ENCODE peak calls at places on chromosomes 7 and 10, in seven cellular contexts. C is T follicular helper cell; D is HepG2; X is RPMI7951; G is Calu3; L is ELR; S is activated CD4-positive, alpha-beta T cell treated with anti-CD3 and anti-CD28 coated beads, Interleukin-2, amount 50 U/mL, for 24 hours. N is an unnamed sample.

GRCh38 chr10:93357680-93358079 is 124.5 kb downstream of the MYOF start:
- DNase-seq in C (no peak), D (peak; percentile 43), X (peak; percentile 34), G (peak; percentile 7), L (peak; percentile 58), S (no peak), N (peak; percentile 28)

GRCh38 chr7:106840342-106840741 is 24.7 kb upstream of the PIK3CG start:
- DNase-seq in C (no peak), D (no peak), X (peak; percentile 69), G (no peak), L (peak; percentile 72), S (no peak), N (peak; percentile 81)

GRCh38 chr7:157682946-157683239 is 346.1 kb downstream of the DNAJB6 start:
- DNase-seq in C (no peak), D (no peak), X (no peak), G (no peak), L (no peak), S (no peak), N (no peak)

GRCh38 chr10:114044251-114045070 is 795 bp downstream of the ADRB1 start:
- DNase-seq in C (no peak), D (no peak), X (no peak), G (no peak), L (no peak), S (no peak), N (no peak)

GRCh38 chr7:131897016-131897789 is 340.8 kb upstream of the PODXL start:
- DNase-seq in C (no peak), D (no peak), X (peak; percentile 88), G (no peak), L (peak; percentile 59), S (no peak), N (peak; percentile 95)

GRCh38 chr7:25894902-25895791 is 256.9 kb upstream of the NFE2L3 start:
- DNase-seq in C (peak; percentile 38), D (no peak), X (peak; percentile 66), G (peak; percentile 91), L (peak; percentile 43), S (peak; percentile 36), N (peak; percentile 15)

GRCh38 chr7:35248576-35249536 is 5.0 kb downstream of the TBX20 start:
- DNase-seq in C (no peak), D (no peak), X (no peak), G (no peak), L (no peak), S (no peak), N (no peak)

GRCh38 chr7:32583791-32584190 is 88.5 kb downstream of the AVL9 start:
- DNase-seq in C (no peak), D (no peak), X (peak; percentile 84), G (no peak), L (peak; percentile 88), S (no peak), N (peak; percentile 84)

GRCh38 chr10:71270301-71270777 is 48.7 kb upstream of the SLC29A3 start:
- DNase-seq in C (no peak), D (peak; percentile 56), X (peak; percentile 77), G (peak; percentile 70), L (peak; percentile 83), S (peak; percentile 23), N (peak; percentile 80)

GRCh38 chr10:47077941-47078340 is 166.7 kb downstream of the PTPN20 start:
- DNase-seq in C (no peak), D (no peak), X (no peak), G (no peak), L (no peak), S (no peak), N (no peak)

GRCh38 chr7:10721289-10721688 is 252.4 kb upstream of the PHF14 start:
- DNase-seq in C (no peak), D (no peak), X (no peak), G (no peak), L (no peak), S (no peak), N (no peak)

GRCh38 chr10:133420579-133420978 is 3.8 kb downstream of the SPRN start:
- DNase-seq in C (no peak), D (no peak), X (no peak), G (no peak), L (no peak), S (no peak), N (no peak)

GRCh38 chr10:3787816-3788215 is 2.8 kb upstream of the KLF6 start:
- DNase-seq in C (no peak), D (no peak), X (no peak), G (no peak), L (no peak), S (no peak), N (no peak)

GRCh38 chr7:95684037-95684436 is 87.7 kb upstream of the PDK4 start:
- DNase-seq in C (no peak), D (peak; percentile 21), X (peak; percentile 60), G (no peak), L (peak; percentile 58), S (no peak), N (peak; percentile 47)

GRCh38 chr7:2030475-2031456 is 202.0 kb downstream of the MAD1L1 start:
- DNase-seq in C (no peak), D (no peak), X (no peak), G (no peak), L (no peak), S (no peak), N (no peak)

GRCh38 chr7:37675739-37676138 is 7.8 kb upstream of the GPR141 start:
- DNase-seq in C (no peak), D (no peak), X (no peak), G (no peak), L (no peak), S (no peak), N (no peak)

GRCh38 chr10:102868976-102869289 is 337 bp upstream of the AS3MT start:
- DNase-seq in C (no peak), D (no peak), X (no peak), G (no peak), L (no peak), S (no peak), N (no peak)